ENCODE peak calls at places on chromosomes 4 and X, in eight cellular contexts. W is DMS79 treated with DMSO at 0.1 percent for 48 hours, H is fibroblast of lung, F is brain microvascular endothelial cell, Z is A549, P is NCI-H2171 treated with DMSO at 0.1 percent for 48 hours, J is HCT116, X is transverse colon. D is an unnamed sample.
A peak's percentile ranks its signal among the peaks of the same experiment; 100 is the strongest.

GRCh38 chr4:122099896-122100295 is 52.2 kb upstream of the BLTP1 start:
- DNase-seq in W (no peak), H (peak; percentile 70), F (no peak), Z (no peak), P (no peak), J (no peak), X (no peak), D (no peak)

GRCh38 chr4:22986262-22986661 is 293.5 kb downstream of the GBA3 start:
- DNase-seq in W (no peak), H (no peak), F (no peak), Z (no peak), P (no peak), J (no peak), X (no peak), D (no peak)

GRCh38 chr4:163237856-163238255 is 71.2 kb upstream of the NAF1 start:
- DNase-seq in W (no peak), H (no peak), F (no peak), Z (no peak), P (no peak), J (no peak), X (no peak), D (no peak)

GRCh38 chr4:33316578-33316977 is 2596.4 kb downstream of the PCDH7 start:
- DNase-seq in W (no peak), H (no peak), F (no peak), Z (no peak), P (no peak), J (no peak), X (no peak), D (no peak)

GRCh38 chr4:161828061-161828460 is 335.7 kb downstream of the FSTL5 start:
- DNase-seq in W (no peak), H (no peak), F (peak; percentile 11), Z (no peak), P (no peak), J (no peak), X (no peak), D (no peak)

GRCh38 chr4:22515888-22516541 is at the start of gene ADGRA3:
- DNase-seq in W (peak; percentile 24), H (peak; percentile 57), F (peak; percentile 38), Z (peak; percentile 50), P (peak; percentile 17), J (no peak), X (peak; percentile 80), D (no peak)

GRCh38 chrX:13077168-13077567 is 32.7 kb upstream of the FAM9C start:
- DNase-seq in W (no peak), H (no peak), F (no peak), Z (no peak), P (no peak), J (no peak), X (no peak), D (no peak)

GRCh38 chr4:38290914-38291313 is 330.7 kb downstream of the PTTG2 start:
- DNase-seq in W (no peak), H (no peak), F (no peak), Z (no peak), P (no peak), J (no peak), X (no peak), D (no peak)

GRCh38 chrX:47012131-47012530 is 66.1 kb upstream of the RGN start:
- DNase-seq in W (no peak), H (no peak), F (no peak), Z (no peak), P (no peak), J (no peak), X (no peak), D (no peak)

GRCh38 chr4:140135529-140136021 is 18.4 kb downstream of the MAML3 start:
- DNase-seq in W (peak; percentile 45), H (peak; percentile 46), F (no peak), Z (no peak), P (peak; percentile 93), J (no peak), X (peak; percentile 15), D (no peak)

GRCh38 chr4:39975488-39976089 is 2.1 kb downstream of the PDS5A start:
- DNase-seq in W (no peak), H (peak; percentile 84), F (peak; percentile 64), Z (no peak), P (no peak), J (no peak), X (no peak), D (no peak)

GRCh38 chr4:31291238-31291637 is 571.1 kb downstream of the PCDH7 start:
- DNase-seq in W (no peak), H (no peak), F (no peak), Z (no peak), P (no peak), J (no peak), X (no peak), D (no peak)

GRCh38 chrX:149630681-149631292 is 805 bp downstream of the TMEM185A start:
- DNase-seq in W (no peak), H (peak; percentile 53), F (peak; percentile 19), Z (peak; percentile 15), P (peak; percentile 26), J (no peak), X (no peak), D (peak; percentile 9)

GRCh38 chr4:30718889-30719252 is 1.3 kb upstream of the PCDH7 start:
- DNase-seq in W (no peak), H (peak; percentile 54), F (peak; percentile 27), Z (peak; percentile 0), P (no peak), J (no peak), X (no peak), D (no peak)

GRCh38 chr4:80240976-80241375 is 25.5 kb upstream of the FGF5 start:
- DNase-seq in W (no peak), H (no peak), F (no peak), Z (no peak), P (no peak), J (no peak), X (no peak), D (no peak)

GRCh38 chrX:9535101-9535500 is 70.2 kb downstream of the TBL1X start:
- DNase-seq in W (peak; percentile 1), H (no peak), F (no peak), Z (no peak), P (no peak), J (no peak), X (no peak), D (no peak)

GRCh38 chrX:42567268-42567667 is 210.7 kb downstream of the PPP1R2C start:
- DNase-seq in W (no peak), H (no peak), F (peak; percentile 32), Z (no peak), P (no peak), J (no peak), X (no peak), D (no peak)

GRCh38 chr4:100071531-100071930 is 118.7 kb downstream of the DDIT4L start:
- DNase-seq in W (no peak), H (no peak), F (no peak), Z (no peak), P (no peak), J (no peak), X (no peak), D (no peak)

GRCh38 chrX:15405846-15406245 is 21.6 kb upstream of the VEGFD start:
- DNase-seq in W (no peak), H (peak; percentile 70), F (no peak), Z (no peak), P (peak; percentile 3), J (no peak), X (no peak), D (no peak)

GRCh38 chrX:147174596-147174995 is 360.1 kb upstream of the CXorf51A start:
- DNase-seq in W (no peak), H (no peak), F (no peak), Z (no peak), P (no peak), J (no peak), X (no peak), D (no peak)

GRCh38 chr4:101200561-101200960 is 146.8 kb downstream of the PPP3CA start:
- DNase-seq in W (no peak), H (peak; percentile 98), F (peak; percentile 90), Z (peak; percentile 40), P (no peak), J (peak; percentile 86), X (no peak), D (peak; percentile 93)

GRCh38 chrX:148043456-148043855 is 62.3 kb downstream of the FMR1NB start:
- DNase-seq in W (no peak), H (peak; percentile 13), F (peak; percentile 0), Z (no peak), P (no peak), J (no peak), X (no peak), D (no peak)

GRCh38 chrX:9122504-9123245 is 88.7 kb upstream of the FAM9B start:
- DNase-seq in W (no peak), H (peak; percentile 13), F (peak; percentile 35), Z (no peak), P (no peak), J (no peak), X (no peak), D (no peak)

GRCh38 chr4:68951078-68951805 is at the start of gene UGT2A3:
- DNase-seq in W (no peak), H (no peak), F (no peak), Z (no peak), P (no peak), J (no peak), X (peak; percentile 68), D (no peak)

GRCh38 chr4:174282836-174283506 is 496 bp downstream of the FBXO8 start:
- DNase-seq in W (peak; percentile 61), H (peak; percentile 96), F (peak; percentile 94), Z (peak; percentile 85), P (peak; percentile 82), J (peak; percentile 91), X (peak; percentile 84), D (peak; percentile 88)

GRCh38 chrX:137234651-137235402 is 201.0 kb upstream of the GPR101 start:
- DNase-seq in W (no peak), H (no peak), F (no peak), Z (no peak), P (no peak), J (no peak), X (no peak), D (no peak)

GRCh38 chrX:140432328-140433025 is 72.4 kb downstream of the SOX3 start:
- DNase-seq in W (no peak), H (peak; percentile 24), F (no peak), Z (no peak), P (no peak), J (no peak), X (no peak), D (no peak)

GRCh38 chrX:30312858-30313257 is 3.7 kb upstream of the NR0B1 start:
- DNase-seq in W (no peak), H (no peak), F (no peak), Z (no peak), P (no peak), J (no peak), X (no peak), D (no peak)

GRCh38 chr4:169398294-169398693 is 127.5 kb upstream of the SH3RF1 start:
- DNase-seq in W (no peak), H (peak; percentile 90), F (no peak), Z (no peak), P (no peak), J (no peak), X (no peak), D (peak; percentile 69)

GRCh38 chr4:145679991-145680455 is at the start of gene C4orf51:
- DNase-seq in W (peak; percentile 63), H (peak; percentile 56), F (peak; percentile 42), Z (no peak), P (peak; percentile 15), J (no peak), X (no peak), D (peak; percentile 73)

GRCh38 chr4:106201373-106201772 is 114.6 kb downstream of the TBCK start:
- DNase-seq in W (no peak), H (peak; percentile 53), F (no peak), Z (no peak), P (peak; percentile 4), J (no peak), X (no peak), D (no peak)